ENCODE peak calls at places on chromosomes 4 and X, in seven cellular contexts. M, F, X, N, I, Z and L are unnamed samples.

GRCh38 chr4:8534129-8534528 is 46.1 kb upstream of the GPR78 start:
- DNase-seq in M (no peak), F (no peak), X (no peak), N (no peak), I (no peak), Z (no peak), L (no peak)

GRCh38 chrX:151633157-151633556 is 62.1 kb upstream of the PRRG3 start:
- DNase-seq in M (no peak), F (no peak), X (no peak), N (no peak), I (no peak), Z (no peak), L (no peak)

GRCh38 chrX:114582698-114583395 is 1.0 kb upstream of the HTR2C start:
- DNase-seq in M (no peak), F (no peak), X (no peak), N (no peak), I (no peak), Z (no peak), L (no peak)

GRCh38 chrX:4841216-4841745 is 1127.8 kb upstream of the PRKX start:
- DNase-seq in M (no peak), F (no peak), X (no peak), N (no peak), I (no peak), Z (no peak), L (no peak)

GRCh38 chrX:71872542-71873458 is 37.8 kb upstream of the NHSL2 start:
- DNase-seq in M (no peak), F (no peak), X (no peak), N (no peak), I (no peak), Z (no peak), L (no peak)

GRCh38 chrX:56462389-56462788 is 101.0 kb upstream of the UBQLN2 start:
- DNase-seq in M (no peak), F (no peak), X (no peak), N (no peak), I (no peak), Z (no peak), L (no peak)

GRCh38 chr4:95095352-95095974 is 337.7 kb downstream of the BMPR1B start:
- DNase-seq in M (peak), F (no peak), X (peak), N (no peak), I (no peak), Z (no peak), L (peak)

GRCh38 chrX:13123857-13124345 is 79.5 kb upstream of the FAM9C start:
- DNase-seq in M (no peak), F (no peak), X (no peak), N (no peak), I (peak), Z (no peak), L (no peak)

GRCh38 chrX:9379697-9380551 is 84.9 kb upstream of the TBL1X start:
- DNase-seq in M (no peak), F (no peak), X (no peak), N (no peak), I (no peak), Z (no peak), L (no peak)

GRCh38 chr4:148834804-148835598 is 392.8 kb upstream of the NR3C2 start:
- DNase-seq in M (no peak), F (no peak), X (no peak), N (no peak), I (peak), Z (no peak), L (peak)

GRCh38 chr4:152431287-152431686 is 104.6 kb downstream of the FBXW7 start:
- DNase-seq in M (no peak), F (no peak), X (no peak), N (no peak), I (no peak), Z (no peak), L (no peak)

GRCh38 chrX:94424456-94424855 is 750.5 kb downstream of the FAM133A start:
- DNase-seq in M (no peak), F (no peak), X (no peak), N (no peak), I (no peak), Z (no peak), L (no peak)

GRCh38 chr4:55038176-55038890 is 87.1 kb downstream of the KDR start:
- DNase-seq in M (no peak), F (no peak), X (no peak), N (no peak), I (no peak), Z (no peak), L (no peak)

GRCh38 chr4:61886180-61886579 is 686.1 kb downstream of the ADGRL3 start:
- DNase-seq in M (no peak), F (no peak), X (no peak), N (no peak), I (no peak), Z (no peak), L (no peak)

GRCh38 chr4:53644607-53645006 is 53.3 kb upstream of the LNX1 start:
- DNase-seq in M (peak), F (no peak), X (no peak), N (no peak), I (no peak), Z (no peak), L (no peak)

GRCh38 chr4:120694973-120695372 is 227.6 kb downstream of the PRDM5 start:
- DNase-seq in M (no peak), F (no peak), X (no peak), N (no peak), I (no peak), Z (no peak), L (no peak)

GRCh38 chr4:6134612-6135220 is 65.6 kb downstream of the JAKMIP1 start:
- DNase-seq in M (peak), F (peak), X (no peak), N (peak), I (no peak), Z (peak), L (no peak)

GRCh38 chrX:17170973-17171372 is 204.0 kb upstream of the NHS start:
- DNase-seq in M (no peak), F (no peak), X (no peak), N (no peak), I (no peak), Z (no peak), L (no peak)

GRCh38 chr4:185508162-185508561 is 27.1 kb downstream of the PDLIM3 start:
- DNase-seq in M (no peak), F (no peak), X (no peak), N (no peak), I (no peak), Z (no peak), L (no peak)

GRCh38 chrX:9878141-9878875 is 88.8 kb upstream of the CLDN34 start:
- DNase-seq in M (no peak), F (no peak), X (peak), N (no peak), I (no peak), Z (no peak), L (no peak)

GRCh38 chr4:151917145-151917775 is 156.5 kb upstream of the GATB start:
- DNase-seq in M (no peak), F (no peak), X (no peak), N (no peak), I (no peak), Z (no peak), L (no peak)

GRCh38 chr4:28391877-28392276 is 1531.2 kb downstream of the STIM2 start:
- DNase-seq in M (no peak), F (no peak), X (no peak), N (no peak), I (no peak), Z (no peak), L (peak)

GRCh38 chr4:78592104-78592783 is 40.7 kb downstream of the ANXA3 start:
- DNase-seq in M (peak), F (no peak), X (no peak), N (no peak), I (no peak), Z (no peak), L (no peak)

GRCh38 chr4:164116286-164116685 is 621.8 kb downstream of the TMA16 start:
- DNase-seq in M (no peak), F (no peak), X (no peak), N (no peak), I (no peak), Z (no peak), L (no peak)

GRCh38 chr4:54101190-54102041 is 1.5 kb downstream of the GSX2 start:
- DNase-seq in M (peak), F (no peak), X (no peak), N (no peak), I (no peak), Z (no peak), L (no peak)

GRCh38 chr4:56908206-56909082 is 744 bp downstream of the REST start:
- DNase-seq in M (peak), F (peak), X (no peak), N (peak), I (peak), Z (peak), L (no peak)

GRCh38 chr4:8594097-8595038 is 1.8 kb downstream of the CPZ start:
- DNase-seq in M (peak), F (no peak), X (peak), N (no peak), I (no peak), Z (no peak), L (peak)

GRCh38 chr4:89306486-89307184 is 965 bp downstream of the GPRIN3 start:
- DNase-seq in M (no peak), F (no peak), X (peak), N (no peak), I (no peak), Z (no peak), L (no peak)

GRCh38 chrX:141214216-141214615 is 28.1 kb downstream of the SPANXC start:
- DNase-seq in M (no peak), F (no peak), X (no peak), N (no peak), I (no peak), Z (no peak), L (no peak)

GRCh38 chr4:87739494-87739893 is 59.9 kb upstream of the IBSP start:
- DNase-seq in M (no peak), F (no peak), X (no peak), N (no peak), I (no peak), Z (no peak), L (no peak)

GRCh38 chr4:4791299-4791798 is 68.1 kb upstream of the MSX1 start:
- DNase-seq in M (no peak), F (no peak), X (peak), N (no peak), I (no peak), Z (no peak), L (no peak)

GRCh38 chrX:109635151-109635550 is 10.2 kb upstream of the KCNE5 start:
- DNase-seq in M (peak), F (no peak), X (no peak), N (no peak), I (no peak), Z (no peak), L (peak)

GRCh38 chr4:1731180-1731579 is 9.9 kb downstream of the TACC3 start:
- DNase-seq in M (no peak), F (no peak), X (no peak), N (no peak), I (no peak), Z (no peak), L (no peak)

GRCh38 chr4:39996811-39997210 is 19.1 kb upstream of the PDS5A start:
- DNase-seq in M (no peak), F (no peak), X (no peak), N (no peak), I (no peak), Z (no peak), L (no peak)